ENCODE peak calls at places on chromosomes 16 and 17, in four cellular contexts. X, M, E and W are unnamed samples.

GRCh38 chr17:35809855-35810461 is 674 bp downstream of the TAF15 start:
- DNase-seq in X (peak), M (no peak), E (no peak), W (no peak)

GRCh38 chr16:58449768-58450167 is 50.2 kb upstream of the NDRG4 start:
- DNase-seq in X (no peak), M (no peak), E (no peak), W (no peak)

GRCh38 chr17:37598145-37598544 is 11.1 kb downstream of the SYNRG start:
- DNase-seq in X (no peak), M (no peak), E (no peak), W (no peak)

GRCh38 chr17:59332890-59333377 is 1.5 kb downstream of the YPEL2 start:
- DNase-seq in X (peak), M (peak), E (peak), W (no peak)

GRCh38 chr16:78705694-78706093 is 606.2 kb downstream of the WWOX start:
- DNase-seq in X (peak), M (peak), E (no peak), W (peak)

GRCh38 chr16:81485824-81486554 is 41.4 kb downstream of the CMIP start:
- DNase-seq in X (peak), M (no peak), E (peak), W (peak)

GRCh38 chr17:54982399-54982798 is 13.8 kb downstream of the STXBP4 start:
- DNase-seq in X (peak), M (peak), E (no peak), W (peak)

GRCh38 chr17:59611503-59611902 is 8.2 kb upstream of the CLTC start:
- DNase-seq in X (no peak), M (no peak), E (no peak), W (no peak)

GRCh38 chr16:53817812-53818211 is 113.9 kb downstream of the FTO start:
- DNase-seq in X (peak), M (peak), E (no peak), W (peak)

GRCh38 chr16:11384184-11384955 is 39.1 kb downstream of the RMI2 start:
- DNase-seq in X (no peak), M (no peak), E (no peak), W (no peak)

GRCh38 chr16:87222335-87222734 is 94.9 kb downstream of the C16orf95 start:
- DNase-seq in X (no peak), M (no peak), E (no peak), W (no peak)

GRCh38 chr17:31535581-31535981 is 144.1 kb downstream of the RAB11FIP4 start:
- DNase-seq in X (no peak), M (no peak), E (no peak), W (no peak)

DNA sequence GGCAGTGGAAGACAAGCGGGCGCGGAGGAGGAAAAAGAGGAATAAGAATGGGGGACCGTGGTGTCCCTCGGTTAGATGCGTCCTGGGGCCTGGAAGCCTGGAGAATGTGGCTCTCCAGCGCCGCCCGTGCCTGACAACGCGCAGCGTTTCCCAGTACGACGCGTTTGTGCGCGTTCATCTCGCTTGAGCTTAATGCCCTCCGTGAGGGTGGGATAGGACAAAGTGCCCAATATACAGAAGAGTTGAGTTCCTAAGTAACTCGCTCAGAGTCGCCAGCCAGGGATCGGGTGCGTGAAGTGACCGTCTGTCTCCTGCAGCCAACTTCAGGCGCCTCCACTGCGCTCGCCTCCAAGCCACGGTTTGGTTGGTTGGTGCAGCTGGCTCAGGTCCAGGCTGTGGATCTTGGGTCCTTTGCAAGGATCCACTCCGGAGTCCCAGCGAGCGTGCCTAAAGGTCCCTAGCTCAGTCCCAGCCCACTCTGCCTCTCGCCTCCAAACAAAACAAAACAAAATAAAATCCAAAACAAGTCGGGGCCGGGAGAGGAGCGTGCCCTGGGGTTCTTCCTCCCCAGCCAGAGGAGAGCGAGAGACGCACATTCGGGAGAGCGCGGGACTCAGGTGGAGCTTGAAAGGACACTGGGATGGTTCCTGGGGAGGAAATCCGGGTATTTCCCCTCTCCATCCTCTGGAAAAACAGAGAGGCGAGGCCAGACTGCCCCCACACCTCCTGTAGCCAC is 951 bp downstream of the GALR2 start:
- DNase-seq in X (no peak), M (peak), E (no peak), W (no peak)
- TF ChIP-seq CTCF in X (no peak), M (no peak), E (no peak), W (peak)

GRCh38 chr17:81558115-81558468 is 5.9 kb upstream of the FAAP100 start:
- DNase-seq in X (no peak), M (no peak), E (no peak), W (no peak)
- H3K4me3 ChIP-seq in X (no peak), M (no peak), E (no peak), W (no peak)

GRCh38 chr17:77264617-77265230 is 124.0 kb downstream of the SEC14L1 start:
- DNase-seq in X (no peak), M (no peak), E (no peak), W (no peak)

GRCh38 chr17:77271421-77271820 is 130.7 kb downstream of the SEC14L1 start:
- DNase-seq in X (no peak), M (no peak), E (no peak), W (no peak)

GRCh38 chr17:77266213-77266612 is 125.4 kb downstream of the SEC14L1 start:
- DNase-seq in X (no peak), M (no peak), E (no peak), W (no peak)

GRCh38 chr17:77269696-77270681 is 129.2 kb downstream of the SEC14L1 start:
- DNase-seq in X (no peak), M (no peak), E (no peak), W (no peak)

GRCh38 chr17:77266891-77267341 is 126.1 kb downstream of the SEC14L1 start:
- DNase-seq in X (no peak), M (no peak), E (no peak), W (no peak)
- TF ChIP-seq CTCF in X (peak), M (peak), E (no peak), W (peak)

DNA sequence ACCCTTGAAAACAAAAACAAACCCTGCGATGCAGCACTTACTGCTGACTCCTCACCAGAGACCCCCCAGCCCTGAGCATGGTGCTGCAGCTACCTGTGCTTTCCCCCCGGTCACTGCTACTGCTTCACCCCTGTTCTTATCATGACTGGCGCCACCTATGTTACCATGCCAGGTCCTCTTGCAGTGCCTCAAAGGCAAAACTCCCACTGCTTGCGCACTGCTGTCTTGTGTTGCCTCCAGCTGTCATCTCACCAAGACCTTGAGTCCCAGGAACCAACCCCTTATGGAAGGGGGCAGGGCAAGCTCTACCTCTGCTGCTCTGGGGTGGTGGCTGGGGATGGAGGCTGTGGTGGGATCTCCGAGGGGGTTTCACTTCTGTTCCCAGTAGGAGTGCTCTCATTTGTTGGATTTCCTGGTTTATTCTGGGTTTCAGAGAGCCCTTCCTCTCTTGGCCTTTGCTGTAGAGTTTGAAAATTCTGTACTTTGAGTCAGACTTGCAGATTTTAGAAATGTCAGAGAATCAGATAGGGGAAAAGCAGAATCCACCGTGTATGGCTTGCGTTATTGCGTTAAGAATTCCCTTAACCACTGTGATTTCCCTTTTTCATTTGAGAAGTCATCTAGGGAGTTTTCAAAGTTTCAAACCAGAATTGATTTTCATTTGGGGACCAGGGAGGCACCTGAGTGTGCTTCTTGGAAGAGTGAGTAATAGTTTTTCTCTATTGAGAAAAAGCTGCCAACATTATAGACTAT is 96.6 kb downstream of the SPECC1 start:
- DNase-seq in X (no peak), M (no peak), E (no peak), W (no peak)
- H3K4me3 ChIP-seq in X (no peak), M (no peak), E (no peak), W (no peak)

GRCh38 chr17:50328360-50328759 is 17.6 kb upstream of the XYLT2 start:
- DNase-seq in X (no peak), M (no peak), E (no peak), W (peak)

GRCh38 chr17:50329716-50330115 is 16.2 kb upstream of the XYLT2 start:
- DNase-seq in X (no peak), M (no peak), E (no peak), W (no peak)

GRCh38 chr17:50330151-50330753 is 15.7 kb upstream of the XYLT2 start:
- DNase-seq in X (no peak), M (no peak), E (no peak), W (no peak)

GRCh38 chr17:50326831-50327364 is 19.0 kb upstream of the XYLT2 start:
- DNase-seq in X (no peak), M (no peak), E (no peak), W (no peak)

DNA sequence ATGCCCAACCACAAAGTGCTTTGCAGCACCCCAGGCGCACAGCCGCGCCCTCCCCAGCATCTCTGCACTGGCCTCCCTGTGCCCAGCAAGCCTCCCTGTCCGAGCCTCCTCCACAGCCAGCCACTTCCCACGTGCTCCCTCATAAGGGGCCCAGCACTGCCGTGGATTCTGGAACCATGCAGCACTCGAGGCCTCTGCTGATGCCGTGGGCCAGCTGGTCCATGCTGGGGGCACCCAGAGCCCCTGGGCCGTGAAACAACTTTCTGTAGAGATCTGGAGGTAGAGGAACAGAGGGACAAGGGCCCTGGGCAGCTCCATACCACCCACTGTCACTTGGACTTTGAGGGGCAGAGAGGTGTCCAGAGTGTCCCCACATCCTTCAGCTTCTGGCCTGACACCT is 17.0 kb upstream of the XYLT2 start:
- DNase-seq in X (no peak), M (no peak), E (no peak), W (no peak)
- TF ChIP-seq CTCF in X (no peak), M (no peak), E (no peak), W (no peak)

GRCh38 chr16:75216127-75216526 is 2.7 kb upstream of the CTRB1 start:
- DNase-seq in X (no peak), M (no peak), E (no peak), W (peak)
- H3K4me3 ChIP-seq in X (no peak), M (no peak), E (no peak), W (no peak)

DNA sequence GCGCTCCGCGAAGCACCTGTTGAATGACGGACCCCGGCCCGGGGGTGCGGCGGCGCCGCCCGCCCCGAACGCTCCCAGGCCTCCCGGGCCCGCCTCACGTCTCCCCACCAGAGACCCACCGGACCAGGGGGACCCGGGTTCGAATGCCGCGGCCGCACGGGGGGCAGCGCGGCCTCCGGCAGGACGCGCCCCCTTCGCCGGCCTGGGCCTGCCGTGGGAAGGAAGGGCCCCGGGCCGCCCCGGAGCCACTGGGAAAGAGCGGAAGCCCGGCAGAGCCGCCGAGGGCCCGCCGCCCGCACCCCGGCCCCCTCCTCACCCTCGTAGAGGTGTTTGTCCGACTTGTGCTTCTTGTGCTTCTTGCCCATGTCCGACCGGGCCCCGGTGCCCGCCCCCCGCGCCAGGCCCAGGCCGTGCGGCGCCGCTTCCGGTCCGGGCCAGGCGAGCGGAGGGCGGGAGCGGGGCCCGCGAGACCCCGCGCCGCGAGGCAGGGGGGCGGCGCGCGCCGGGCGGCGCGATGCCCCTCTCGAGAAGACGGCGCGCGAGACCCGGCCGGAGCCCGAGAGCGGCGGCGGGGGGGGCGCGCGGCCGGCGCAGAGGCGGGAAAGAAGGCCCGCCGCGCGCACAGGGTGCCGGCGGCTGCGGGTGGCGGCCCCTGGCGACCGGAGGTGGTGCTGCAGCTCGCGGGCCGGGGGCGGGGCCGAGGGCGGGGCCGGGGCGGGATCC is at the start of gene BRD7:
- DNase-seq in X (peak), M (peak), E (peak), W (peak)
- TF ChIP-seq CTCF in X (no peak), M (peak), E (peak), W (peak)

DNA sequence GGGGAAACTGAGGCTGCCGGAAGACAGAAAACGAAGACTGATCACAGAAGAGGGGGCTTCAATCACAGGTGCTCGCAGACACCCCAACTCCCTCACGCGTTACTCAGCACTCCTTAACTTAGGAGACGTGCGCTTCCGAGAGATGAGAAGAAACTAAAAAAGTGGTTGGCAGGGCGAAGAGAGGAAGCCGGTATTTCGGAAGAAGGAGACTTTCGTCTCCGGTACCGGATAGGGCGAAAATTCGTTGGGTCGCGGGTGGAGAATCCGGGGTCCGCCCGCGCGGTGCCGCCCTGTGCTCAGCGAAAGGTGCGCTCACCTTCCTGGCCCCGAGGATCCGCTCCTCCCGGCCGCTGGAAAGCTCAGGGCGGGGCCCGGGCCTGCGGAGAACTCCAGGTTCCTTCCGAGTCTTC is 917 bp upstream of the TBX2 start:
- DNase-seq in X (no peak), M (no peak), E (no peak), W (no peak)
- H3K4me3 ChIP-seq in X (peak), M (peak), E (peak), W (peak)